ENCODE peak calls at places on chromosomes 16 and 17, in seven cellular contexts. One of them, this sample, is unnamed.

GRCh38 chr16:66834746-66835145 is 4.0 kb upstream of the NAE1 start:
- DNase-seq in stomach: no peak
- DNase-seq in sigmoid colon: no peak
- DNase-seq in transverse colon: no peak
- DNase-seq in vagina: peak
- DNase-seq in HCT116: no peak
- DNase-seq in GM12878: no peak
- DNase-seq in this sample: no peak

GRCh38 chr17:7835818-7836595 is 2.0 kb downstream of the KDM6B start:
- DNase-seq in stomach: peak
- DNase-seq in sigmoid colon: peak
- DNase-seq in transverse colon: peak
- DNase-seq in vagina: no peak
- DNase-seq in HCT116: no peak
- DNase-seq in GM12878: no peak
- DNase-seq in this sample: peak

GRCh38 chr17:5896215-5896614 is 174.0 kb upstream of the WSCD1 start:
- DNase-seq in stomach: no peak
- DNase-seq in sigmoid colon: no peak
- DNase-seq in transverse colon: no peak
- DNase-seq in vagina: no peak
- DNase-seq in HCT116: no peak
- DNase-seq in GM12878: no peak
- DNase-seq in this sample: no peak

GRCh38 chr17:49511810-49512209 is 16.7 kb downstream of the NGFR start:
- DNase-seq in stomach: no peak
- DNase-seq in sigmoid colon: no peak
- DNase-seq in transverse colon: no peak
- DNase-seq in vagina: no peak
- DNase-seq in HCT116: no peak
- DNase-seq in GM12878: no peak
- DNase-seq in this sample: no peak

GRCh38 chr16:27106305-27106704 is 39.6 kb downstream of the C16orf82 start:
- DNase-seq in stomach: no peak
- DNase-seq in sigmoid colon: no peak
- DNase-seq in transverse colon: no peak
- DNase-seq in vagina: peak
- DNase-seq in HCT116: no peak
- DNase-seq in GM12878: no peak
- DNase-seq in this sample: no peak

GRCh38 chr17:69427486-69428197 is 13.1 kb downstream of the MAP2K6 start:
- DNase-seq in stomach: no peak
- DNase-seq in sigmoid colon: no peak
- DNase-seq in transverse colon: no peak
- DNase-seq in vagina: no peak
- DNase-seq in HCT116: no peak
- DNase-seq in GM12878: no peak
- DNase-seq in this sample: no peak

GRCh38 chr17:41678907-41679739 is 9.6 kb upstream of the EIF1 start:
- DNase-seq in stomach: no peak
- DNase-seq in sigmoid colon: peak
- DNase-seq in transverse colon: no peak
- DNase-seq in vagina: no peak
- DNase-seq in HCT116: no peak
- DNase-seq in GM12878: peak
- DNase-seq in this sample: no peak

GRCh38 chr16:57383276-57384247 is 11.3 kb downstream of the CX3CL1 start:
- DNase-seq in stomach: no peak
- DNase-seq in sigmoid colon: no peak
- DNase-seq in transverse colon: no peak
- DNase-seq in vagina: no peak
- DNase-seq in HCT116: no peak
- DNase-seq in GM12878: no peak
- DNase-seq in this sample: no peak

GRCh38 chr17:80031691-80032480 is 3.8 kb downstream of the TBC1D16 start:
- DNase-seq in stomach: no peak
- DNase-seq in sigmoid colon: no peak
- DNase-seq in transverse colon: no peak
- DNase-seq in vagina: no peak
- DNase-seq in HCT116: no peak
- DNase-seq in GM12878: no peak
- DNase-seq in this sample: no peak

GRCh38 chr17:61813211-61813610 is 50.1 kb downstream of the BRIP1 start:
- DNase-seq in stomach: no peak
- DNase-seq in sigmoid colon: no peak
- DNase-seq in transverse colon: no peak
- DNase-seq in vagina: no peak
- DNase-seq in HCT116: no peak
- DNase-seq in GM12878: no peak
- DNase-seq in this sample: no peak
- TF ChIP-seq CTCF in stomach: no peak
- TF ChIP-seq CTCF in sigmoid colon: no peak
- TF ChIP-seq CTCF in transverse colon: no peak
- TF ChIP-seq CTCF in vagina: no peak
- TF ChIP-seq CTCF in HCT116: no peak
- TF ChIP-seq CTCF in GM12878: no peak
- TF ChIP-seq CTCF in this sample: no peak

GRCh38 chr16:87832137-87832527 is 37.2 kb downstream of the SLC7A5 start:
- DNase-seq in stomach: no peak
- DNase-seq in sigmoid colon: no peak
- DNase-seq in transverse colon: no peak
- DNase-seq in vagina: no peak
- DNase-seq in HCT116: no peak
- DNase-seq in GM12878: no peak
- DNase-seq in this sample: no peak

GRCh38 chr16:87832759-87833502 is 36.4 kb downstream of the SLC7A5 start:
- DNase-seq in stomach: no peak
- DNase-seq in sigmoid colon: no peak
- DNase-seq in transverse colon: no peak
- DNase-seq in vagina: no peak
- DNase-seq in HCT116: no peak
- DNase-seq in GM12878: no peak
- DNase-seq in this sample: no peak

GRCh38 chr16:87830673-87831420 is 38.5 kb downstream of the SLC7A5 start:
- DNase-seq in stomach: no peak
- DNase-seq in sigmoid colon: no peak
- DNase-seq in transverse colon: no peak
- DNase-seq in vagina: no peak
- DNase-seq in HCT116: no peak
- DNase-seq in GM12878: no peak
- DNase-seq in this sample: no peak

GRCh38 chr16:87829988-87830672 is 39.2 kb downstream of the SLC7A5 start:
- DNase-seq in stomach: no peak
- DNase-seq in sigmoid colon: no peak
- DNase-seq in transverse colon: no peak
- DNase-seq in vagina: no peak
- DNase-seq in HCT116: no peak
- DNase-seq in GM12878: no peak
- DNase-seq in this sample: no peak

DNA sequence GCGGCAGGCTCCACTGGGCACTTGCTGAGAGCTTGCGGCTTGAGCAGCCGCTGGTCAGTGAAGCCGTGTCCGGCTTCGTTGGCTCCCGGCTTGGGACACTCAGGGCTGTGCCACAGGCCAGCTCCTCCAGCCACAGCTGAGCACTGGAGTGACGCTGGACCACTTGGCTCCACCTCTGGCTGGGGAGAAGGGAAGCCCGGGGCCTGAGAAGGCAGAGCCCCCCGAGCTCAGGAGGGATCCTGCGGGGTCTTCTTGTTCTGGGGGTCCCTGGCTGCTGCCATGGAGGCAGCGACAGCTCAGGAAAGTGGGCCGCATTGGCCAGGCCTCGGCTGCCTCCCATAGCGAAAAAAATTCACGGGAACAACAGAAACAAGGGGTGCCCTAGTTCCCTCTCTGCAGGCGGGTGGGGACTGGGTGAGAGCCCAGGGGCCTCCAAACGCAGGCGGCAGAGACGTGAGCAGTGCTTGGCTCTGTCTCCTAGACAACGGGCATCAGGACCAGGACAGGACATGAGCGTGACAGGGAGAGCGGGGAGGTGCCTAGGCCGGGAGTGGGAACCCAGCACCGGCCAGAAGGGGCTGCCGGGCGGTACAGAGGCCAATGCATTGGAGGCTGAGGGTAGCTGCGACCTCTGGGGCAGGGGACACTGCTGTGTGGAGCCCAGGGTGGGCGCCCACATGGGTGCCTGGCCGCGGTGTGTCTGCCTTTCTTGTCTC is 37.7 kb downstream of the SLC7A5 start:
- DNase-seq in stomach: no peak
- DNase-seq in sigmoid colon: no peak
- DNase-seq in transverse colon: no peak
- DNase-seq in vagina: no peak
- DNase-seq in HCT116: no peak
- DNase-seq in GM12878: no peak
- DNase-seq in this sample: no peak
- TF ChIP-seq POLR2AphosphoS5 in stomach: no peak
- TF ChIP-seq POLR2AphosphoS5 in sigmoid colon: no peak
- TF ChIP-seq POLR2AphosphoS5 in transverse colon: no peak
- TF ChIP-seq POLR2AphosphoS5 in vagina: no peak
- TF ChIP-seq POLR2AphosphoS5 in HCT116: peak
- TF ChIP-seq POLR2AphosphoS5 in GM12878: peak
- TF ChIP-seq POLR2AphosphoS5 in this sample: no peak

GRCh38 chr16:85755929-85756768 is 5.3 kb upstream of the C16orf74 start:
- DNase-seq in stomach: no peak
- DNase-seq in sigmoid colon: no peak
- DNase-seq in transverse colon: peak
- DNase-seq in vagina: no peak
- DNase-seq in HCT116: no peak
- DNase-seq in GM12878: peak
- DNase-seq in this sample: no peak

GRCh38 chr16:85753559-85753958 is 2.7 kb upstream of the C16orf74 start:
- DNase-seq in stomach: peak
- DNase-seq in sigmoid colon: no peak
- DNase-seq in transverse colon: peak
- DNase-seq in vagina: no peak
- DNase-seq in HCT116: no peak
- DNase-seq in GM12878: no peak
- DNase-seq in this sample: no peak

GRCh38 chr16:85753976-85754375 is 3.1 kb upstream of the C16orf74 start:
- DNase-seq in stomach: no peak
- DNase-seq in sigmoid colon: no peak
- DNase-seq in transverse colon: peak
- DNase-seq in vagina: no peak
- DNase-seq in HCT116: no peak
- DNase-seq in GM12878: no peak
- DNase-seq in this sample: no peak

GRCh38 chr16:85752511-85753420 is 1.9 kb upstream of the C16orf74 start:
- DNase-seq in stomach: peak
- DNase-seq in sigmoid colon: peak
- DNase-seq in transverse colon: peak
- DNase-seq in vagina: no peak
- DNase-seq in HCT116: no peak
- DNase-seq in GM12878: no peak
- DNase-seq in this sample: no peak

GRCh38 chr16:85754403-85754802 is 3.5 kb upstream of the C16orf74 start:
- DNase-seq in stomach: no peak
- DNase-seq in sigmoid colon: no peak
- DNase-seq in transverse colon: no peak
- DNase-seq in vagina: no peak
- DNase-seq in HCT116: no peak
- DNase-seq in GM12878: no peak
- DNase-seq in this sample: no peak
- H3K4me3 ChIP-seq in stomach: no peak
- H3K4me3 ChIP-seq in sigmoid colon: no peak
- H3K4me3 ChIP-seq in transverse colon: no peak
- H3K4me3 ChIP-seq in vagina: no peak
- H3K4me3 ChIP-seq in HCT116: no peak
- H3K4me3 ChIP-seq in GM12878: no peak
- H3K4me3 ChIP-seq in this sample: no peak

GRCh38 chr16:527015-527903 is at the start of gene CAPN15:
- DNase-seq in stomach: peak
- DNase-seq in sigmoid colon: peak
- DNase-seq in transverse colon: peak
- DNase-seq in vagina: peak
- DNase-seq in HCT116: peak
- DNase-seq in GM12878: peak
- DNase-seq in this sample: peak

GRCh38 chr16:524274-525011 is 3.1 kb upstream of the CAPN15 start:
- DNase-seq in stomach: no peak
- DNase-seq in sigmoid colon: no peak
- DNase-seq in transverse colon: no peak
- DNase-seq in vagina: no peak
- DNase-seq in HCT116: no peak
- DNase-seq in GM12878: no peak
- DNase-seq in this sample: no peak

GRCh38 chr16:525123-525519 is 2.4 kb upstream of the CAPN15 start:
- DNase-seq in stomach: no peak
- DNase-seq in sigmoid colon: no peak
- DNase-seq in transverse colon: no peak
- DNase-seq in vagina: no peak
- DNase-seq in HCT116: no peak
- DNase-seq in GM12878: no peak
- DNase-seq in this sample: no peak

GRCh38 chr16:526181-527014 is 1.1 kb upstream of the CAPN15 start:
- DNase-seq in stomach: peak
- DNase-seq in sigmoid colon: peak
- DNase-seq in transverse colon: peak
- DNase-seq in vagina: no peak
- DNase-seq in HCT116: no peak
- DNase-seq in GM12878: no peak
- DNase-seq in this sample: no peak

GRCh38 chr16:525520-526180 is 1.9 kb upstream of the CAPN15 start:
- DNase-seq in stomach: no peak
- DNase-seq in sigmoid colon: no peak
- DNase-seq in transverse colon: no peak
- DNase-seq in vagina: no peak
- DNase-seq in HCT116: peak
- DNase-seq in GM12878: peak
- DNase-seq in this sample: no peak
- TF ChIP-seq CTCF in stomach: no peak
- TF ChIP-seq CTCF in sigmoid colon: no peak
- TF ChIP-seq CTCF in transverse colon: no peak
- TF ChIP-seq CTCF in vagina: no peak
- TF ChIP-seq CTCF in HCT116: no peak
- TF ChIP-seq CTCF in GM12878: no peak
- TF ChIP-seq CTCF in this sample: no peak

DNA sequence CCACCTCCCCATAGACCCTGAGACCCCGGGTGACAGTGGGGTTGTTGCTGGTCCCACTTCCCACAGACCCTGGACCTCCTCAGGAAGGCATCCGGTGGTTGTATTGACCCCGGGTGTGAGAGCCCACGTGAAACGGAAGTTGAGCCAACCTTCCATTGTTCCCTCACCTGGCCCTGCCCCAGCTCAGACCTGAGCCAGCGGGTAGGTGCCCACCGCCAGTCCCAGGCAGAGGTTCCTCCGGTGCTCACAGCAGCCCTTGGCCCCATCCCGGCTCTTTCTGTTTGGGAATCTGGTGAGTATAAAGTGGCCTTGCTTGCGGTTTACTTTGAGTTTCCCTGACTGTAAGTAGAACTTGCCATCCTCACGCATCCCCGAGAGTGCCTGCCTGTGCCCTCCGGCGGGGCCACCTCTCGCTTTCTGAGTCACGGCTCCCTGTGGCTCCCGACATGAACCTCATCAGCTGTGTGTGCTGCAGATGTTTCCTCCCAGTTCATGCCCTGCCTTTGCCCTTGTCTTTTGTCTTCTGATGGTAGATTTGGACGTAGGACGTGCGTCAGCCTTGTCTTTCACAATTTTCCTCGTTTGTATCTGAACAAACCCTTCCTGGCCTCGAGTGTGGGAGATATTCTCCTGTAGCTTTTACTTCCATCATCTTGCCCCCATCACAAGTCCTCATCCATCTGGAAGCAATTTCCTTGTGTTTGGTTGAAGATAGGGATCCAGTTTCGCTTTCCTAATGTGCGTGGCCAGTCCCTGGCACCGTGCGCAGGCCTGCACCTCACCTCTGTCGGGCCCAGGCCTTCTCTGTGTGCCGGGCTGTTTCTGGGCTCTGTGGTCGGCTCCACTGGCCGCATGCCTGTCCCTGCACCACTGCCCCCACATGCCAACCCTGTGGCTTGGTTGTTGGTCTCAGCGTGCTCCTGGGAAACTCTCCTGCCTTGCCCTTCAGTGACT is 76.0 kb downstream of the METRNL start:
- DNase-seq in stomach: no peak
- DNase-seq in sigmoid colon: peak
- DNase-seq in transverse colon: no peak
- DNase-seq in vagina: peak
- DNase-seq in HCT116: no peak
- DNase-seq in GM12878: no peak
- DNase-seq in this sample: peak
- TF ChIP-seq POLR2AphosphoS5 in stomach: no peak
- TF ChIP-seq POLR2AphosphoS5 in sigmoid colon: peak
- TF ChIP-seq POLR2AphosphoS5 in transverse colon: no peak
- TF ChIP-seq POLR2AphosphoS5 in vagina: peak
- TF ChIP-seq POLR2AphosphoS5 in HCT116: no peak
- TF ChIP-seq POLR2AphosphoS5 in GM12878: no peak
- TF ChIP-seq POLR2AphosphoS5 in this sample: peak

This sample was measured in esophagus muscularis mucosa.